ENCODE peak calls at places on chromosomes 4 and X, in nine cellular contexts. B, J, C, Y, M, D, Q, F and Z are unnamed samples.

GRCh38 chr4:26583538-26583864 is 383 bp upstream of the TBC1D19 start:
- DNase-seq in B (no peak), J (no peak), C (no peak), Y (no peak), M (no peak), D (no peak), Q (peak), F (no peak), Z (no peak)

GRCh38 chr4:72568959-72569718 is at the start of gene ADAMTS3:
- DNase-seq in B (peak), J (no peak), C (peak), Y (peak), M (no peak), D (peak), Q (no peak), F (peak), Z (peak)

GRCh38 chr4:83725076-83726074 is 189.5 kb downstream of the GPAT3 start:
- DNase-seq in B (no peak), J (no peak), C (no peak), Y (no peak), M (no peak), D (no peak), Q (no peak), F (no peak), Z (no peak)

GRCh38 chr4:172758586-172759340 is 409.8 kb upstream of the GALNT7 start:
- DNase-seq in B (peak), J (no peak), C (no peak), Y (no peak), M (no peak), D (no peak), Q (no peak), F (peak), Z (peak)

GRCh38 chr4:145207934-145208333 is 27.5 kb upstream of the OTUD4 start:
- DNase-seq in B (no peak), J (no peak), C (no peak), Y (no peak), M (no peak), D (no peak), Q (no peak), F (no peak), Z (no peak)

GRCh38 chr4:89119166-89119565 is 7.8 kb downstream of the TIGD2 start:
- DNase-seq in B (peak), J (no peak), C (no peak), Y (no peak), M (no peak), D (no peak), Q (no peak), F (no peak), Z (peak)

GRCh38 chr4:105181259-105181658 is 34.6 kb downstream of the TET2 start:
- DNase-seq in B (no peak), J (no peak), C (no peak), Y (no peak), M (no peak), D (no peak), Q (no peak), F (no peak), Z (no peak)

GRCh38 chrX:16462912-16463311 is 187.0 kb upstream of the S100G start:
- DNase-seq in B (peak), J (no peak), C (no peak), Y (no peak), M (no peak), D (no peak), Q (no peak), F (no peak), Z (peak)

GRCh38 chr4:125526420-125526819 is 211.7 kb downstream of the FAT4 start:
- DNase-seq in B (no peak), J (no peak), C (no peak), Y (no peak), M (no peak), D (no peak), Q (no peak), F (no peak), Z (no peak)